ENCODE peak calls at places on chromosomes 5 and 9, in five cellular contexts. T, H, K, C and I are unnamed samples.

GRCh38 chr5:94072116-94072515 is 330.7 kb upstream of the POU5F2 start:
- DNase-seq in K (no peak), C (no peak), H (no peak), T (no peak), I (no peak)

GRCh38 chr9:128688501-128689292 is at the start of gene SET:
- DNase-seq in T (peak; percentile 94), C (peak; percentile 96), H (peak; percentile 96), K (peak; percentile 97), I (peak; percentile 80)

GRCh38 chr9:2026598-2026997 is 11.5 kb downstream of the SMARCA2 start:
- DNase-seq in T (no peak), K (no peak), C (no peak), H (no peak), I (no peak)

GRCh38 chr9:127865645-127866464 is 11.4 kb upstream of the ENG start:
- DNase-seq in C (no peak), K (no peak), T (no peak), H (no peak), I (no peak)

GRCh38 chr5:95861221-95861857 is 38.8 kb upstream of the GLRX start:
- DNase-seq in H (peak; percentile 53), T (peak; percentile 78), K (peak; percentile 53), C (peak; percentile 65), I (peak; percentile 65)

GRCh38 chr5:58507715-58508114 is 16.5 kb downstream of the GAPT start:
- DNase-seq in T (no peak), K (no peak), H (no peak), C (no peak), I (no peak)

GRCh38 chr5:180599981-180600553 is 8.8 kb upstream of the SCGB3A1 start:
- DNase-seq in H (no peak), T (no peak), C (peak; percentile 10), K (peak; percentile 16), I (no peak)

GRCh38 chr9:109507421-109507838 is 9.3 kb upstream of the PTPN3 start:
- DNase-seq in C (no peak), K (no peak), H (peak; percentile 16), T (peak; percentile 55), I (peak; percentile 13)

GRCh38 chr9:73916016-73916673 is 581.0 kb upstream of the RORB start:
- DNase-seq in H (no peak), T (no peak), K (no peak), C (no peak), I (no peak)

GRCh38 chr5:135269828-135270545 is 129.0 kb downstream of the MACROH2A1 start:
- DNase-seq in C (no peak), T (no peak), H (no peak), K (no peak), I (no peak)

GRCh38 chr5:12237837-12238575 is 333.8 kb upstream of the CTNND2 start:
- DNase-seq in K (no peak), C (no peak), H (no peak), T (no peak), I (no peak)

GRCh38 chr5:126716861-126717260 is 60.1 kb upstream of the LMNB1 start:
- DNase-seq in K (no peak), T (no peak), H (no peak), C (no peak), I (no peak)

GRCh38 chr9:19102181-19102630 is 498 bp downstream of the HAUS6 start:
- DNase-seq in C (no peak), T (peak; percentile 28), H (peak; percentile 17), K (peak; percentile 65), I (no peak)

GRCh38 chr9:87149794-87150193 is 202.5 kb upstream of the GAS1 start:
- DNase-seq in C (no peak), K (no peak), H (no peak), T (no peak), I (no peak)

GRCh38 chr5:126015244-126016054 is 407.8 kb upstream of the GRAMD2B start:
- DNase-seq in H (no peak), C (no peak), K (no peak), T (no peak), I (no peak)

GRCh38 chr9:6646028-6646636 is 603 bp upstream of the GLDC start:
- DNase-seq in K (no peak), H (no peak), C (no peak), T (no peak), I (no peak)

GRCh38 chr5:159752622-159753275 is 163.5 kb upstream of the ADRA1B start:
- DNase-seq in C (no peak), T (no peak), H (no peak), K (no peak), I (no peak)

GRCh38 chr9:96218821-96219614 is 83.0 kb downstream of the HSD17B3 start:
- DNase-seq in H (no peak), K (peak; percentile 59), T (no peak), C (no peak), I (no peak)

GRCh38 chr5:97231025-97231636 is 48.1 kb upstream of the RIOK2 start:
- DNase-seq in H (peak; percentile 18), K (no peak), C (no peak), T (peak; percentile 31), I (peak; percentile 82)

GRCh38 chr5:95985249-95985648 is 23.6 kb upstream of the ELL2 start:
- DNase-seq in H (no peak), C (no peak), K (no peak), T (no peak), I (no peak)

GRCh38 chr9:11931109-11931508 is 762.1 kb upstream of the TYRP1 start:
- DNase-seq in T (no peak), K (no peak), H (no peak), C (no peak), I (no peak)

GRCh38 chr5:151758430-151759241 is at the start of gene ATOX1:
- DNase-seq in T (peak; percentile 96), H (peak; percentile 94), C (peak; percentile 94), K (peak; percentile 95), I (peak; percentile 86)
- TF ChIP-seq EP300 in T (no peak), H (no peak), C (no peak), K (no peak), I (peak; percentile 94)

GRCh38 chr9:134708672-134709038 is 67.1 kb downstream of the COL5A1 start:
- DNase-seq in C (no peak), T (no peak), H (no peak), K (no peak), I (no peak)
- TF ChIP-seq CTCF in C (no peak), T (no peak), H (no peak), K (no peak), I (no peak)

GRCh38 chr9:83656032-83656680 is 33.2 kb downstream of the IDNK start:
- DNase-seq in H (no peak), T (no peak), K (no peak), C (no peak), I (no peak)

GRCh38 chr9:83651558-83651957 is 28.6 kb downstream of the IDNK start:
- DNase-seq in K (no peak), H (no peak), C (no peak), T (no peak), I (no peak)

GRCh38 chr9:83655433-83655832 is 32.5 kb downstream of the IDNK start:
- DNase-seq in T (no peak), K (no peak), H (no peak), C (no peak), I (no peak)

GRCh38 chr9:83662933-83663332 is 40.0 kb downstream of the IDNK start:
- DNase-seq in T (no peak), K (no peak), C (no peak), H (no peak), I (no peak)

GRCh38 chr9:83656952-83657351 is 34.0 kb downstream of the IDNK start:
- DNase-seq in T (no peak), H (no peak), K (no peak), C (no peak), I (no peak)
- H3K4me1 ChIP-seq in T (no peaks in the 10 kb centered on the region), H (no peaks in the 10 kb centered on the region), K (no peaks in the 10 kb centered on the region), C (no peaks in the 10 kb centered on the region), I (no peaks in the 10 kb centered on the region)

GRCh38 chr5:149153751-149154610 is 12.7 kb downstream of the ABLIM3 start:
- DNase-seq in T (no peak), H (no peak), K (no peak), C (no peak), I (no peak)
- TF ChIP-seq EP300 in T (no peak), H (no peak), K (no peak), C (no peak), I (peak; percentile 53)

GRCh38 chr5:176646049-176646706 is 1.1 kb upstream of the TSPAN17 start:
- DNase-seq in C (no peak), T (no peak), K (no peak), H (no peak), I (no peak)

GRCh38 chr5:176647030-176647869 is at the start of gene TSPAN17:
- DNase-seq in H (peak; percentile 100), T (peak; percentile 92), K (peak; percentile 100), C (peak; percentile 100), I (peak; percentile 100)

GRCh38 chr5:176644878-176645670 is 2.2 kb upstream of the TSPAN17 start:
- DNase-seq in T (no peak), K (no peak), C (no peak), H (no peak), I (no peak)

GRCh38 chr5:176647870-176648466 is 684 bp downstream of the TSPAN17 start:
- DNase-seq in C (peak; percentile 79), T (no peak), H (peak; percentile 77), K (peak; percentile 83), I (peak; percentile 33)

GRCh38 chr5:176646707-176647029 is 616 bp upstream of the TSPAN17 start:
- DNase-seq in H (no peak), T (no peak), K (no peak), C (no peak), I (no peak)
- TF ChIP-seq CTCF in H (no peak), T (no peak), K (no peak), C (no peak), I (no peak)

GRCh38 chr5:151670953-151671636 is 15.6 kb downstream of the SPARC start:
- DNase-seq in K (no peak), H (no peak), T (no peak), C (no peak), I (no peak)
- H3K4me1 ChIP-seq in K (peaks cover 47% of the 10 kb centered on the region), H (peaks cover 4% of the 10 kb centered on the region), T (peaks cover 25% of the 10 kb centered on the region), C (peaks cover 58% of the 10 kb centered on the region), I (peaks cover 97% of the 10 kb centered on the region)

GRCh38 chr9:37592108-37592951 is at the start of gene TOMM5:
- DNase-seq in T (peak; percentile 82), K (peak; percentile 93), C (peak; percentile 93), H (peak; percentile 94), I (peak; percentile 96)
- TF ChIP-seq EP300 in T (no peak), K (no peak), C (no peak), H (no peak), I (peak; percentile 98)

GRCh38 chr9:137582286-137582860 is 3.6 kb upstream of the DPH7 start:
- DNase-seq in C (peak; percentile 55), K (no peak), H (no peak), T (no peak), I (no peak)
- TF ChIP-seq CTCF in C (peak; percentile 25), K (no peak), H (no peak), T (peak; percentile 36), I (peak; percentile 20)